ENCODE peak calls at places on chromosomes 2 and 18, in six cellular contexts. X, V, S, P, D and A are unnamed samples.
A peak's percentile ranks its signal among the peaks of the same experiment; 100 is the strongest.

GRCh38 chr2:35973132-35973736 is 382.3 kb upstream of the CRIM1 start:
- DNase-seq in X (no peak), V (no peak), S (peak; percentile 46), P (no peak), D (no peak), A (no peak)

GRCh38 chr2:70975237-70975636 is 3.2 kb upstream of the ANKRD53 start:
- DNase-seq in X (no peak), V (no peak), S (no peak), P (peak; percentile 45), D (no peak), A (no peak)

GRCh38 chr18:60905699-60906098 is 427.5 kb upstream of the CDH20 start:
- DNase-seq in X (no peak), V (no peak), S (no peak), P (no peak), D (no peak), A (no peak)

GRCh38 chr2:11499081-11499743 is 33.3 kb upstream of the E2F6 start:
- DNase-seq in X (no peak), V (no peak), S (peak; percentile 100), P (no peak), D (no peak), A (no peak)

GRCh38 chr2:157444643-157445040 is 753 bp upstream of the CYTIP start:
- DNase-seq in X (no peak), V (no peak), S (no peak), P (no peak), D (no peak), A (no peak)

GRCh38 chr2:112954364-112954763 is 23.4 kb upstream of the IL36G start:
- DNase-seq in X (no peak), V (no peak), S (no peak), P (no peak), D (no peak), A (no peak)

GRCh38 chr2:236715511-236715961 is 145.9 kb downstream of the ACKR3 start:
- DNase-seq in X (no peak), V (no peak), S (no peak), P (no peak), D (no peak), A (no peak)

GRCh38 chr2:74843371-74844298 is 9.7 kb downstream of the HK2 start:
- DNase-seq in X (no peak), V (no peak), S (peak; percentile 76), P (no peak), D (peak; percentile 56), A (no peak)

GRCh38 chr2:1548910-1549673 is 135.8 kb downstream of the TPO start:
- DNase-seq in X (no peak), V (no peak), S (no peak), P (no peak), D (no peak), A (no peak)

GRCh38 chr18:75977069-75977468 is 518.0 kb downstream of the ZNF516 start:
- DNase-seq in X (no peak), V (no peak), S (no peak), P (no peak), D (no peak), A (no peak)

GRCh38 chr2:128313076-128313836 is 5.4 kb downstream of the HS6ST1 start:
- DNase-seq in X (no peak), V (no peak), S (no peak), P (no peak), D (no peak), A (peak; percentile 15)

GRCh38 chr2:230927711-230928341 is 2.8 kb upstream of the GPR55 start:
- DNase-seq in X (no peak), V (no peak), S (no peak), P (no peak), D (no peak), A (no peak)

GRCh38 chr18:56172527-56172926 is 465.9 kb downstream of the TXNL1 start:
- DNase-seq in X (no peak), V (no peak), S (no peak), P (no peak), D (no peak), A (no peak)

GRCh38 chr18:36152781-36153180 is 23.1 kb downstream of the ELP2 start:
- DNase-seq in X (no peak), V (no peak), S (no peak), P (no peak), D (no peak), A (no peak)

GRCh38 chr2:105104208-105104731 is 66.4 kb downstream of the MRPS9 start:
- DNase-seq in X (no peak), V (no peak), S (no peak), P (no peak), D (no peak), A (no peak)

GRCh38 chr2:189819297-189819704 is 35.1 kb downstream of the PMS1 start:
- DNase-seq in X (no peak), V (no peak), S (no peak), P (no peak), D (no peak), A (no peak)

GRCh38 chr2:133955174-133955573 is 298.7 kb upstream of the MGAT5 start:
- DNase-seq in X (no peak), V (no peak), S (no peak), P (no peak), D (no peak), A (no peak)

GRCh38 chr2:191530618-191531017 is 147.3 kb upstream of the NABP1 start:
- DNase-seq in X (no peak), V (no peak), S (no peak), P (no peak), D (no peak), A (no peak)

GRCh38 chr2:151280276-151280675 is 9.2 kb downstream of the NMI start:
- DNase-seq in X (no peak), V (no peak), S (no peak), P (no peak), D (no peak), A (no peak)

DNA sequence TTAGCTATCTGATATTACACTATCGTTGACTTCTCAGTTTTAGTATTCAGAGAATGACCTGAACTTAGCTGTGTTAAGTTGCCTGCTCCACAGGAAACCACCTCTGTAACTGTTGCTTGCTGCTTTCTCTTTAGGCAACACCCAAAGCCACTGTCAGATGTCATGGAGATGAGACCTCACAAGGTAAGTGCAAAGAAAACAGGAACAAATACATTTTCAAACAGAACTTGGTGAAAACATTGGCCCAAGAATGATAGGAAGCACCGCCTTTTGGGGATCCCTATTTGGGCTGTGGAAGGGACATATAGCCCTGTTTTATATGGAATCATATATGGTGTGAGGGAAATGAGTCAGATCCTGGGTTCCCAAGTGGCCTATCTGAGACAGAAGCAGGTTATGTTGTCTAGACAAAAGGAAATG is 143.4 kb downstream of the UBE2E3 start:
- DNase-seq in X (peak; percentile 12), V (no peak), S (no peak), P (no peak), D (peak; percentile 53), A (peak; percentile 7)
- TF ChIP-seq TAF1 in X (peak; percentile 24), V (no peak), S (no peak), P (no peak), D (peak; percentile 55), A (no peak)

GRCh38 chr18:23986610-23987359 is 27.8 kb upstream of the TTC39C start:
- DNase-seq in X (no peak), V (no peak), S (no peak), P (no peak), D (no peak), A (no peak)
- TF ChIP-seq POLR2A in X (no peak), V (no peak), S (no peak), P (no peak), D (no peak), A (no peak)

GRCh38 chr2:222569826-222570225 is 86.1 kb downstream of the FARSB start:
- DNase-seq in X (no peak), V (no peak), S (no peak), P (no peak), D (no peak), A (no peak)
- TF ChIP-seq POLR2AphosphoS5 in X (no peak), V (no peak), S (no peak), P (no peak), D (no peak), A (no peak)

DNA sequence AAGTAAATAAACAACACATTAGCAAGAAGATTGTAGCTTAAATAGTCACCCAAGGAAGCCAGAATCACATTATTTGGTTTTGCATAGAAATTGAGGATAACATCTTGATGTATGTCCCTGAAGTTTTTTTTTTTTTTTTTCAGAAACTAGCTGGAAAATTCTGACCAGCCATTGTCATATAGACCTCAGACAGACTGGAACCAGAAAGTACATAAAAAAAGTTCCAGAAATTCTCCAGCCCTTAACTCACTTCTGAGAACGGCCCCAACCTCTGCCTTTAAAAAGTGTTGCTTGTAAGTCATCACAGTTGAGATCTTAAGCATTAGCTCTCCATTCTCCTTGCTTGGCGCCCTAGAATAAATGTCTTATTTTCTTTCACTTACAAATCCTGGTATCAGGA is 350.5 kb downstream of the CCDC85A start:
- DNase-seq in X (no peak), V (no peak), S (no peak), P (no peak), D (no peak), A (no peak)
- TF ChIP-seq TAF1 in X (no peak), V (no peak), S (no peak), P (no peak), D (no peak), A (no peak)

GRCh38 chr2:13669607-13670006 is 952.9 kb downstream of the TRIB2 start:
- DNase-seq in X (no peak), V (no peak), S (no peak), P (no peak), D (no peak), A (no peak)
- TF ChIP-seq POLR2A in X (no peak), V (no peak), S (no peak), P (no peak), D (no peak), A (no peak)

DNA sequence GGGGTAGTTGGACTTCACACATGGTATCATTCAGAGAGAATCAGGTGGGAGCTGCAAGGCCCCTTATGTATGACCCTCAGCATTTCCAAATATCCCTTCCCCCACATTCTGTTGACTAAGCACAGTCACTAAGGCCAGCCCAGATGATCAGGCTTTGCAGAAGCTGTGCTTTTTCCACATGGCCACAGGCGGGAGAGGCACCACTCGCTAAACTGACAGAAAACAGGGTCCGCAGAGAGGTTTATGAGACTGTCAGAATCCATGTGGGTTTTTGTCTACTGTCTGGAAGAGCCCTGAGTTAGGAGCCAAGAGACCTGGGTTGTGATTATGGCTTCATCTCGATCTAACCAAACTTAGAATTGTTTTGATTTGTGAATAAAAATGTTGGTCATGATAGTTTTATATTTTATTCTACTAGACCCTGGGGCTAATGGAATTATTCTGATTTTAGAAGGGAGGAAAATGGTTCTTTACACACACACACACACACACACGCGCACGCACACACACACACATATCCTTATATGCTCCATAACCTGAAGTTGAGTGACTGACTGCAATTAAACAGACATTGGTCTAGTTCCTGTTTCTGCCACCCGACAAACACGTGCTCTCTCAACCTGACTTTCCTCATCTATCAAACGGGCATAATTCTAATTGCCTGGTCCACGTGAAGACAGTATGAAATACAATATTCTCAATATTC is 50.6 kb downstream of the SETBP1 start:
- DNase-seq in X (no peak), V (no peak), S (no peak), P (no peak), D (no peak), A (no peak)
- TF ChIP-seq POLR2AphosphoS5 in X (no peak), V (no peak), S (no peak), P (no peak), D (no peak), A (no peak)